ENCODE peak calls at places on chromosome 1, in six cellular contexts. J is left lung, G is bronchial epithelial cell, N is esophagus squamous epithelium, B is pancreas, O is ovary. L is an unnamed sample.

GRCh38 chr1:67540025-67540732 is 110.0 kb upstream of the SERBP1 start:
- DNase-seq in N (no peak), J (no peak), G (no peak), B (peak; percentile 52), O (no peak), L (no peak)

GRCh38 chr1:156725683-156726280 is 2.5 kb upstream of the METTL25B start:
- DNase-seq in J (peak; percentile 88), O (peak; percentile 83), G (peak; percentile 72), B (peak; percentile 82), N (no peak), L (peak; percentile 89)

GRCh38 chr1:47650205-47650604 is 212.4 kb downstream of the FOXD2 start:
- DNase-seq in B (no peak), O (no peak), N (no peak), G (peak; percentile 99), J (peak; percentile 82), L (peak; percentile 47)

GRCh38 chr1:3752400-3752945 is at the start of gene CCDC27:
- DNase-seq in G (no peak), B (no peak), O (no peak), J (no peak), N (no peak), L (no peak)

GRCh38 chr1:53346007-53346813 is 18.3 kb upstream of the LRP8 start:
- DNase-seq in B (no peak), J (peak; percentile 18), G (no peak), O (no peak), N (no peak), L (no peak)

GRCh38 chr1:25809283-25809926 is 9.4 kb downstream of the SELENON start:
- DNase-seq in G (no peak), J (no peak), N (no peak), O (no peak), B (no peak), L (no peak)

GRCh38 chr1:7594002-7594713 is 176.9 kb upstream of the VAMP3 start:
- DNase-seq in N (no peak), G (no peak), O (no peak), B (no peak), J (peak; percentile 8), L (peak; percentile 19)

GRCh38 chr1:208252126-208252853 is 8.1 kb upstream of the PLXNA2 start:
- DNase-seq in J (no peak), B (no peak), G (no peak), N (no peak), O (peak; percentile 66), L (no peak)

GRCh38 chr1:59674605-59675004 is 140.1 kb upstream of the HOOK1 start:
- DNase-seq in G (peak; percentile 84), N (no peak), B (no peak), O (peak; percentile 52), J (no peak), L (no peak)

GRCh38 chr1:48697066-48697707 is 79.5 kb downstream of the BEND5 start:
- DNase-seq in O (peak; percentile 17), G (no peak), J (no peak), N (no peak), B (peak; percentile 14), L (no peak)

GRCh38 chr1:202029171-202029665 is 18.8 kb downstream of the ELF3 start:
- DNase-seq in O (no peak), B (no peak), N (no peak), J (no peak), G (peak; percentile 96), L (no peak)

GRCh38 chr1:222539951-222540597 is 7.8 kb downstream of the HHIPL2 start:
- DNase-seq in J (no peak), B (no peak), O (no peak), N (no peak), G (no peak), L (no peak)

GRCh38 chr1:201554167-201554600 is 15.3 kb downstream of the NAV1 start:
- DNase-seq in O (no peak), J (no peak), N (no peak), B (no peak), G (no peak), L (no peak)

GRCh38 chr1:224433671-224434446 is 738 bp downstream of the WDR26 start:
- DNase-seq in G (no peak), J (peak; percentile 49), N (no peak), O (peak; percentile 48), B (peak; percentile 45), L (peak; percentile 78)

GRCh38 chr1:240765732-240766363 is 153.9 kb upstream of the GREM2 start:
- DNase-seq in G (peak; percentile 11), B (no peak), J (no peak), O (no peak), N (no peak), L (no peak)

GRCh38 chr1:73635021-73635420 is 563.0 kb downstream of the LRRIQ3 start:
- DNase-seq in J (no peak), G (peak; percentile 21), N (no peak), O (no peak), B (no peak), L (peak; percentile 4)
- H3K4me3 ChIP-seq in J (no peak overlapping the region), G (no peak overlapping the region), N (no peak overlapping the region), O (no peak overlapping the region), B (no peak overlapping the region), L (no peak overlapping the region)

GRCh38 chr1:18703041-18703621 is 72.5 kb downstream of the PAX7 start:
- DNase-seq in B (no peak), O (no peak), G (peak; percentile 34), N (no peak), J (no peak), L (no peak)
- H3K4me3 ChIP-seq in B (no peak overlapping the region), O (no peak overlapping the region), G (no peak overlapping the region), N (no peak overlapping the region), J (no peak overlapping the region), L (no peak overlapping the region)

DNA sequence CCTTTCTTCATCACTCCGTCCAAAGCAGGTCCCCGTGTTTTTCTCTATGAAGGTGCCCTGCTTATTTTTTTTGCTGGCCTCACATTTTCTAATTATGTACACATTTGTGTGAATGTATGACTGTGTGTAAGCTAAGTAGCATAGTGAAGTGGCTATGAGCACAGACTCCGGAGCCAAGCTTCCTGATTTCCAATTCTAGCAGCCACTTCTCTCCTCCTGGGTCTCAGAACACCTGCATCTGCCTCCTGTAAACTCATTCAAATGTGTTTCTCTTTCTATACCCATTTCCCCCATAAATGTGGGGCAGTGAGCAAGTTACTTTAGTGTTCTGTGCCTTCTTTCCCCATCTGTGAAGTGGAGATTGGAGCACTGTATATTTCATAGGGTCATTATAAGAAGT is 2.1 kb downstream of the SLAMF6 start:
- DNase-seq in G (no peak), O (no peak), N (no peak), J (no peak), B (no peak), L (no peak)
- H3K4me3 ChIP-seq in G (no peak overlapping the region), O (no peak overlapping the region), N (peak overlapping the region; percentile 6), J (peak overlapping the region; percentile 10), B (no peak overlapping the region), L (no peak overlapping the region)

GRCh38 chr1:6262570-6263420 is 1.9 kb upstream of the GPR153 start:
- DNase-seq in N (no peak), G (no peak), O (peak; percentile 51), B (no peak), J (no peak), L (peak; percentile 41)
- H3K4me3 ChIP-seq in N (no peak overlapping the region), G (no peak overlapping the region), O (no peak overlapping the region), B (no peak overlapping the region), J (no peak overlapping the region), L (no peak overlapping the region)

DNA sequence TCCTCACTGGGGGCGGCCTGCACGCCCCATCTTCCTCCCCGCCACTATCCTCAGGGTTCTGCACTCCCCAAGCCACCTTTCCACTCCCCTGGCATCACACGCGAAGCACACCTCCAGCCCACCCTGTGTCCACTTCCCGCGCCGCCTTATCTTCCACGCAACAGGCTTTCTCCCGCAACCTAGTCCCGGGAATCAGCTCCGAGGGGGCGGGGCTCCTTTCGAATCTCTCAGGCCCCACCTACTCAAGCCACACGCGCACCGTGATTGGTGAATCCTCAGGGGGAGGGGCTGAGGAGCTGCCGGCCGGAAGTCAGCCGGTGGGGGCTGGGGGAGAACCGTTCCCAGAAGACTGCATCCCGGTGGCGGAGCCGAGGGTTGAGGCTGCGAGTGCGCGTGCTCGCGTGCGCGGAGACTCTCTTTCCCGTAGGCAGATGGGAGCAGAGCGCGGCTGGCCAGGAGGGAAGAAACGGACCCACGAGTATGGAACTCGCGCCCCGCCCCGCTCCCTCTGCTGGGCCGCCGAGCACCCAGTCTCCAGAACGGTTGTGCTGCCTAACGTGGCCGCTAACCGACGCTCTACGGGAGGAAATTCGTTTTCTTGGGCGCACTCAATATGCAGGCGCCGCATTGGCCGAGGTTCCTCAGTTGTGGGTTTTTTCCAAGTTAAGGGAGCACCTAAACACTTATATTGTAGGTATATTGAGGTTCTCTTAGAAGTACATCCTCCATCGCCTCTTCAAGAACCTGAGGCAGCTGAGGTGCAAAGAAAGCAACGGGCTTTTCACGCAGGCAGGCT is at the start of gene PSRC1:
- DNase-seq in G (peak; percentile 89), O (peak; percentile 95), J (peak; percentile 97), B (peak; percentile 96), N (peak; percentile 65), L (peak; percentile 97)
- H3K4me3 ChIP-seq in G (peak within 1 kb of the TSS; percentile 67), O (peak within 1 kb of the TSS; percentile 52), J (peak within 1 kb of the TSS; percentile 58), B (peak within 1 kb of the TSS; percentile 70), N (peak within 1 kb of the TSS; percentile 73), L (peak within 1 kb of the TSS; percentile 34)

DNA sequence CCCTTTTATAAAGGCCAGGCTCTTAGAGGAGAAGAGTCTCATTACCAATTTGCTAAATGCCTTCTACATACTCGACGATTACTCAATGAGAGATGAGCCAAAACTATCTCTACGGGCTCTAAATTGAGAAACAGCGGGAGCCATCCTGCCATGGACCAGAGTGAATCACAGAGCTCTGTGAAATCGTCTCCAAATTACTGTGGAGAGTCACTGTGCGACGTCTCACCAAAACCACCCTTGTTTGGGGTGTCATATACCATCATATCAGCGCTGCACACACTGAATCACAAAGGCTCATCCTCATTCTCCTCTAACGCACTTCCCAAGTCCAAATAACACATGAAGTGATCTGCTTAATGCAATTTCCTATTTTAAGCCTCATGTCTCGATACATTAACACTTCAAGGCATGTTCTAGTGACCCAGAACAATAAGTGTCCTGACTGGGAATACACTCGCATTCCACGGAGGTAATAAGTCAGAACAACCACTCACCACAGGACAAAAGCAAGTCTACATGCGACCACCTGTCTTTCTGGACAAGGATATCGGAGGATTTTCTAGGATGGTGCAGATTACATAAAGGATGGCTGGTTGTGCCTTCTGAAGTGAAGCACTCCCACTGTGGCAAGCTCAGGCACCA is 44.4 kb downstream of the NID1 start:
- DNase-seq in N (no peak), G (no peak), J (no peak), B (no peak), O (no peak), L (no peak)
- H3K4me3 ChIP-seq in N (no peak overlapping the region), G (no peak overlapping the region), J (no peak overlapping the region), B (no peak overlapping the region), O (no peak overlapping the region), L (no peak overlapping the region)